ENCODE peak calls at places on chromosome 7, in seven cellular contexts. I is astrocyte, G is body of pancreas, M is foreskin fibroblast, T is OCI-LY7, A is neural crest cell, Y is endothelial cell. U is an unnamed sample.

GRCh38 chr7:101410743-101411476 is 48.2 kb downstream of the COL26A1 start:
- DNase-seq in I (no peak), G (peak; percentile 60), M (peak; percentile 55), T (peak; percentile 26), A (peak; percentile 88), Y (peak; percentile 69), U (no peak)

GRCh38 chr7:88664630-88665233 is 94.8 kb upstream of the ZNF804B start:
- DNase-seq in I (peak; percentile 80), G (no peak), M (peak; percentile 76), T (no peak), A (no peak), Y (no peak), U (no peak)

GRCh38 chr7:114930107-114930521 is 8.2 kb downstream of the MDFIC start:
- DNase-seq in I (no peak), G (no peak), M (peak; percentile 62), T (no peak), A (no peak), Y (no peak), U (no peak)

GRCh38 chr7:27916372-27916771 is 176.4 kb downstream of the TAX1BP1 start:
- DNase-seq in I (no peak), G (no peak), M (no peak), T (no peak), A (no peak), Y (no peak), U (no peak)

GRCh38 chr7:64494912-64495461 is 67.9 kb downstream of the ZNF680 start:
- DNase-seq in I (no peak), G (no peak), M (no peak), T (no peak), A (no peak), Y (peak; percentile 8), U (no peak)

GRCh38 chr7:74299401-74299800 is 10.2 kb downstream of the CLIP2 start:
- DNase-seq in I (no peak), G (no peak), M (no peak), T (no peak), A (no peak), Y (no peak), U (no peak)

GRCh38 chr7:46170021-46170420 is 248.9 kb upstream of the IGFBP3 start:
- DNase-seq in I (no peak), G (no peak), M (no peak), T (no peak), A (no peak), Y (no peak), U (no peak)

GRCh38 chr7:141430426-141431142 is 120.6 kb upstream of the AGK start:
- DNase-seq in I (no peak), G (peak; percentile 27), M (no peak), T (no peak), A (no peak), Y (no peak), U (no peak)

GRCh38 chr7:65239707-65240352 is 133.8 kb upstream of the ZNF92 start:
- DNase-seq in I (peak; percentile 14), G (peak; percentile 75), M (no peak), T (no peak), A (peak; percentile 74), Y (peak; percentile 67), U (no peak)

GRCh38 chr7:25068814-25069213 is 56.2 kb downstream of the CYCS start:
- DNase-seq in I (no peak), G (no peak), M (peak; percentile 25), T (no peak), A (no peak), Y (no peak), U (no peak)

GRCh38 chr7:25949672-25950487 is 202.1 kb upstream of the NFE2L3 start:
- DNase-seq in I (no peak), G (peak; percentile 80), M (peak; percentile 8), T (peak; percentile 16), A (peak; percentile 54), Y (peak; percentile 56), U (no peak)

GRCh38 chr7:27641576-27642230 is 21.0 kb downstream of the HIBADH start:
- DNase-seq in I (no peak), G (no peak), M (no peak), T (no peak), A (no peak), Y (no peak), U (no peak)

GRCh38 chr7:106848851-106849442 is 16.1 kb upstream of the PIK3CG start:
- DNase-seq in I (peak; percentile 89), G (no peak), M (peak; percentile 86), T (no peak), A (no peak), Y (no peak), U (no peak)

GRCh38 chr7:78224923-78225322 is 426.4 kb downstream of the PHTF2 start:
- DNase-seq in I (no peak), G (no peak), M (peak; percentile 31), T (no peak), A (no peak), Y (no peak), U (no peak)

GRCh38 chr7:135361788-135362187 is 128.2 kb downstream of the STRA8 start:
- DNase-seq in I (no peak), G (no peak), M (no peak), T (no peak), A (no peak), Y (no peak), U (no peak)

GRCh38 chr7:84162125-84162524 is 32.5 kb downstream of the SEMA3A start:
- DNase-seq in I (no peak), G (no peak), M (no peak), T (no peak), A (no peak), Y (no peak), U (no peak)

GRCh38 chr7:144384071-144384470 is 19.4 kb downstream of the NOBOX start:
- DNase-seq in I (peak; percentile 62), G (no peak), M (no peak), T (no peak), A (no peak), Y (no peak), U (no peak)

GRCh38 chr7:6637544-6638229 is 569 bp downstream of the ZNF316 start:
- DNase-seq in I (peak; percentile 6), G (peak; percentile 25), M (peak; percentile 59), T (peak; percentile 86), A (peak; percentile 30), Y (peak; percentile 61), U (no peak)

GRCh38 chr7:44279731-44280505 is 45.5 kb downstream of the CAMK2B start:
- DNase-seq in I (no peak), G (peak; percentile 3), M (no peak), T (no peak), A (no peak), Y (no peak), U (no peak)

GRCh38 chr7:102236592-102237287 is 49.9 kb upstream of the SH2B2 start:
- DNase-seq in I (no peak), G (peak; percentile 70), M (peak; percentile 80), T (peak; percentile 57), A (peak; percentile 73), Y (peak; percentile 67), U (no peak)

GRCh38 chr7:151109094-151110048 is 23.1 kb downstream of the AGAP3 start:
- DNase-seq in I (no peak), G (no peak), M (peak; percentile 85), T (no peak), A (no peak), Y (no peak), U (peak; percentile 28)

GRCh38 chr7:45812946-45813345 is 59.9 kb downstream of the CCDC201 start:
- DNase-seq in I (no peak), G (no peak), M (no peak), T (no peak), A (no peak), Y (no peak), U (no peak)

DNA sequence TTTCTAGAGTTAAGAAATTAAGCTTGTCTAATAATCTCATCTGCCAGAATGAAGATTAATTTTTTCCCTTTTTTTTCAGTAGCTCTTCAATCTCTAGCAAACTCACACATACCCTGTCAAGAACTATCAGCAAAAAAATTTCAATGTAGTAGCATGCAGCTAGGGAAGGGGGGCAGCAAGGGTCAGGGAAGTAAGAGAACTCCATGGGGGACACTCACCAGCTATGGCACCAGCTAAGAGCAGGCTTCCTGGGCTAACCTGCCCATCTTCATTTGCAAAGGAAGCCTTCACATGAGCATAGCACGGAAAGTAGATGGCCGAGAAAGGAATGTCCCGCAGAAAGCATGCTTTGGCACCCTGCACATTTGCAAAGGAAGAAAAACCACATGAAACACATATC is 190.4 kb downstream of the SLC25A13 start:
- DNase-seq in I (no peak), G (no peak), M (no peak), T (no peak), A (no peak), Y (no peak), U (no peak)
- TF ChIP-seq CTCF in I (no peak), G (no peak), M (no peak), T (no peak), A (no peak), Y (no peak), U (no peak)

DNA sequence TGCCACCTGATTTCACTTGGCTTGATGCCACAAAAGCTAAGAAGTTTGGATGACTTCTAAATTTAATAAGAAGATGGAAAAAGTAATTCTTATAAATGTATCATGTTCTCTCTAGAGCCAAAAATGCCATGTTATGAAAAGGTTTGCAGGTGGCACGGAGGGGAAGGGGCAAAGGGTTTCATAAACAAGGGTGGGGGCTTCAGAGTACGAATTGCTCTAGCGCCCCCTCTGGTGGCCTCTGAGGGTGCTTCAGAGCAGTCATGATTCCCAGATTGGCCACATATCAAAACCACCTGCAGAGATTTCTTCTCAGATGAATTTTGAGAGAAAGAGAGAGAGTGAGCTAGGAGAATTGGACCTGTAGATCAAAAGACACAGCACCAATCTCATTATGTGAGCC is 208.6 kb upstream of the YAE1 start:
- DNase-seq in I (no peak), G (no peak), M (no peak), T (peak; percentile 5), A (peak; percentile 9), Y (peak; percentile 51), U (no peak)
- TF ChIP-seq CTCF in I (no peak), G (no peak), M (peak; percentile 14), T (peak; percentile 68), A (peak; percentile 58), Y (peak; percentile 79), U (peak; percentile 15)

GRCh38 chr7:32142649-32143048 is 72.4 kb upstream of the PDE1C start:
- DNase-seq in I (peak; percentile 85), G (no peak), M (peak; percentile 54), T (no peak), A (no peak), Y (no peak), U (no peak)
- TF ChIP-seq CTCF in I (no peak), G (no peak), M (no peak), T (no peak), A (no peak), Y (no peak), U (no peak)

DNA sequence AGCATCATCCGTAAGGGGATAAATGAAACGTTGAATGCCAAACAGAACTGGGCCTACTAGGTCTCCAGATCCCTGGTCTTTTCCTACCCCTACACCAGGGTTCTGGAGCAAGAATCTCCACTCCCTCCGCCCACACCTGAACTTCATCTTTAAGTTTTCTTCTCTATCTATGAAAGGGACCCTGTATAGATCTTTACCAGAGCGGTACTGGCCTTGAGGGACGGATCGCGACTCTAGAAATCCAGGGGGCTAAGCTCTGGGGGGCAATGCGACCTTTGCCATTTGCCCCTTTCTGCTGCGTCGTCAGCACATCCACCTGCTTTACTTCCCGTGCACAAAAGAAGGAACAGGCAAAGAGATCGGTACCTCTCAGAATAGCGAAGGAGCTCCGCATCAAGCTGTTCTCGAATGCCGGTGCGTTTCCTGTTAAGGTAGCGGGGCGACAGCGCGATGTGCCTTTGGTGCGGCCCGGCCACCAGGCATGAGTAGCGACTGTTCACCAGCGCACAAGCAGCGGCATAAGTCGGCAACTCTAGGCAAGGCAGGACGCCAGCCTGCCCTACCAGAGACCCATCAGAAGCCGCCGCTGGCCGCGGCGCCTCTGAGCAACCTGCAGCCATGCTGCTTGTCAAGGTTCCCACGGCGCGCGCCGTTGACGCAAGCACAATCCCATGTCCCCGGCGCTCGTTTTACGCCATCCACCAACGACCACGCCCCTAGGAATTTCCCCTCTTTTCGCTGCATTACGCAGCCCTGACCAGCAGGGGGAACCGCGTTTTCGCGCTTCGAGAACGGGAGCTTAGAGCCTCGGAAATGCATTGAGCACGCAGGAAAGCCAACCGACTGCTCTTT is at the start of gene POLR1F:
- DNase-seq in I (peak; percentile 84), G (peak; percentile 97), M (peak; percentile 98), T (peak; percentile 95), A (peak; percentile 95), Y (peak; percentile 94), U (peak; percentile 82)
- TF ChIP-seq CTCF in I (peak; percentile 94), G (peak; percentile 97), M (peak; percentile 94), T (peak; percentile 86), A (peak; percentile 88), Y (peak; percentile 98), U (peak; percentile 93)

U was measured in AG09319.